ENCODE peak calls at places on chromosomes 4 and X, in six cellular contexts. U, K, C, J, T and R are unnamed samples.

GRCh38 chr4:78775278-78776030 is 696 bp upstream of the BMP2K start:
- DNase-seq in U (peak), K (peak), C (peak), J (peak), T (peak), R (peak)

GRCh38 chr4:108146346-108146745 is 22.4 kb downstream of the LEF1 start:
- DNase-seq in U (no peak), K (no peak), C (no peak), J (no peak), T (no peak), R (no peak)

GRCh38 chr4:118740869-118741268 is 55.7 kb downstream of the METTL14 start:
- DNase-seq in U (peak), K (no peak), C (no peak), J (no peak), T (no peak), R (no peak)

GRCh38 chr4:76011700-76012387 is 4.5 kb upstream of the CXCL9 start:
- DNase-seq in U (peak), K (no peak), C (no peak), J (no peak), T (peak), R (peak)

GRCh38 chrX:153917814-153918213 is 8.2 kb downstream of the ARHGAP4 start:
- DNase-seq in U (no peak), K (no peak), C (no peak), J (no peak), T (no peak), R (no peak)

GRCh38 chrX:11908371-11908770 is 150.3 kb downstream of the MSL3 start:
- DNase-seq in U (peak), K (no peak), C (no peak), J (no peak), T (no peak), R (no peak)

GRCh38 chrX:39296472-39296871 is 495.2 kb downstream of the MID1IP1 start:
- DNase-seq in U (no peak), K (no peak), C (no peak), J (no peak), T (no peak), R (no peak)

GRCh38 chrX:21166302-21166982 is 207.8 kb upstream of the CNKSR2 start:
- DNase-seq in U (peak), K (no peak), C (no peak), J (no peak), T (no peak), R (no peak)

GRCh38 chrX:151875270-151876026 is 37.2 kb upstream of the MAGEA4 start:
- DNase-seq in U (no peak), K (no peak), C (no peak), J (no peak), T (no peak), R (no peak)

GRCh38 chr4:155679343-155679742 is 12.7 kb downstream of the GUCY1A1 start:
- DNase-seq in U (peak), K (no peak), C (no peak), J (no peak), T (no peak), R (peak)

GRCh38 chr4:5758741-5759140 is 47.7 kb downstream of the EVC start:
- DNase-seq in U (peak), K (no peak), C (no peak), J (no peak), T (no peak), R (no peak)

GRCh38 chrX:1368385-1368698 is 23.6 kb downstream of the SLC25A6 start:
- DNase-seq in U (no peak), K (no peak), C (no peak), J (no peak), T (no peak), R (no peak)

GRCh38 chrX:88982183-88982582 is 235.2 kb downstream of the CPXCR1 start:
- DNase-seq in U (no peak), K (no peak), C (no peak), J (no peak), T (no peak), R (no peak)

GRCh38 chr4:72077346-72077745 is 45.5 kb downstream of the NPFFR2 start:
- DNase-seq in U (no peak), K (no peak), C (no peak), J (no peak), T (no peak), R (no peak)

GRCh38 chr4:119646347-119647071 is 17.9 kb upstream of the PDE5A start:
- DNase-seq in U (no peak), K (no peak), C (no peak), J (no peak), T (no peak), R (no peak)

GRCh38 chr4:25696409-25696808 is 40.8 kb downstream of the SLC34A2 start:
- DNase-seq in U (no peak), K (no peak), C (no peak), J (no peak), T (no peak), R (no peak)

GRCh38 chr4:125254111-125254510 is 60.6 kb upstream of the FAT4 start:
- DNase-seq in U (no peak), K (no peak), C (no peak), J (no peak), T (no peak), R (no peak)

GRCh38 chr4:113141901-113142346 is 92.5 kb downstream of the ANK2 start:
- DNase-seq in U (no peak), K (no peak), C (no peak), J (no peak), T (peak), R (no peak)

GRCh38 chr4:23930750-23931488 is 41.1 kb upstream of the PPARGC1A start:
- DNase-seq in U (no peak), K (peak), C (no peak), J (no peak), T (peak), R (peak)

GRCh38 chr4:3851881-3852280 is 85.7 kb downstream of the ADRA2C start:
- DNase-seq in U (no peak), K (no peak), C (no peak), J (no peak), T (no peak), R (no peak)

GRCh38 chr4:100014616-100015015 is 64.5 kb upstream of the H2AZ1 start:
- DNase-seq in U (no peak), K (no peak), C (no peak), J (no peak), T (no peak), R (no peak)

GRCh38 chr4:15493411-15493810 is 23.7 kb downstream of the CC2D2A start:
- DNase-seq in U (no peak), K (no peak), C (no peak), J (no peak), T (no peak), R (no peak)

GRCh38 chr4:151169223-151169622 is 69.8 kb downstream of the RPS3A start:
- DNase-seq in U (no peak), K (no peak), C (no peak), J (peak), T (peak), R (peak)

GRCh38 chr4:182179105-182179504 is 64.1 kb upstream of the TENM3 start:
- DNase-seq in U (peak), K (no peak), C (no peak), J (no peak), T (no peak), R (no peak)

GRCh38 chr4:128835498-128836222 is 26.2 kb downstream of the JADE1 start:
- DNase-seq in U (no peak), K (peak), C (no peak), J (no peak), T (peak), R (peak)

GRCh38 chr4:75490155-75490554 is 24.0 kb downstream of the RCHY1 start:
- DNase-seq in U (peak), K (no peak), C (no peak), J (no peak), T (peak), R (no peak)

GRCh38 chrX:110692876-110693275 is 102.7 kb downstream of the CHRDL1 start:
- DNase-seq in U (no peak), K (no peak), C (no peak), J (no peak), T (no peak), R (no peak)

GRCh38 chr4:155666701-155667537 is at the start of gene GUCY1A1:
- DNase-seq in U (peak), K (peak), C (no peak), J (peak), T (peak), R (peak)

GRCh38 chr4:15250021-15250441 is 177.8 kb upstream of the C1QTNF7 start:
- DNase-seq in U (no peak), K (no peak), C (no peak), J (no peak), T (no peak), R (no peak)

GRCh38 chr4:52376107-52376704 is 282.9 kb downstream of the USP46 start:
- DNase-seq in U (peak), K (no peak), C (no peak), J (peak), T (peak), R (no peak)